ENCODE peak calls at places on chromosomes 3 and 15, in eight cellular contexts. C is ovary, J is fibroblast of lung, Q is Panc1, U is H1, R is right lobe of liver, G is astrocyte of the cerebellum, B is tibial nerve. Y is an unnamed sample.

GRCh38 chr3:193548406-193548805 is 6.3 kb downstream of the ATP13A4 start:
- DNase-seq in C (no peak), J (no peak), Q (no peak), U (no peak), R (no peak), G (no peak), B (no peak), Y (no peak)

GRCh38 chr3:101065962-101066361 is 72.7 kb upstream of the ABI3BP start:
- DNase-seq in C (no peak), J (peak; percentile 93), Q (no peak), U (no peak), R (no peak), G (peak; percentile 57), B (no peak), Y (peak; percentile 44)

GRCh38 chr3:175269394-175269793 is 410.3 kb downstream of the NAALADL2 start:
- DNase-seq in C (no peak), J (no peak), Q (no peak), U (no peak), R (no peak), G (no peak), B (no peak), Y (no peak)

GRCh38 chr3:15805756-15806266 is 8.0 kb upstream of the ANKRD28 start:
- DNase-seq in C (no peak), J (peak; percentile 80), Q (no peak), U (no peak), R (no peak), G (no peak), B (no peak), Y (no peak)

GRCh38 chr15:60907233-60907947 is 321.7 kb downstream of the RORA start:
- DNase-seq in C (no peak), J (no peak), Q (no peak), U (no peak), R (no peak), G (no peak), B (no peak), Y (no peak)

GRCh38 chr3:16448691-16449090 is 64.8 kb downstream of the RFTN1 start:
- DNase-seq in C (peak; percentile 85), J (peak; percentile 99), Q (no peak), U (no peak), R (no peak), G (peak; percentile 95), B (peak; percentile 48), Y (peak; percentile 83)

GRCh38 chr15:59995568-59996349 is 8.4 kb upstream of the FOXB1 start:
- DNase-seq in C (no peak), J (no peak), Q (no peak), U (peak; percentile 55), R (no peak), G (no peak), B (no peak), Y (no peak)

GRCh38 chr3:4850928-4851265 is 128.3 kb upstream of the BHLHE40 start:
- DNase-seq in C (no peak), J (no peak), Q (no peak), U (no peak), R (no peak), G (no peak), B (no peak), Y (no peak)

GRCh38 chr3:189567322-189567721 is 63.9 kb upstream of the TP63 start:
- DNase-seq in C (no peak), J (no peak), Q (no peak), U (no peak), R (no peak), G (no peak), B (no peak), Y (no peak)

GRCh38 chr3:106518516-106518915 is 649.7 kb upstream of the CBLB start:
- DNase-seq in C (no peak), J (peak; percentile 74), Q (no peak), U (no peak), R (no peak), G (peak; percentile 18), B (no peak), Y (no peak)

GRCh38 chr15:39502616-39503195 is 78.2 kb upstream of the THBS1 start:
- DNase-seq in C (no peak), J (peak; percentile 72), Q (no peak), U (no peak), R (no peak), G (no peak), B (no peak), Y (no peak)

GRCh38 chr15:68775671-68776476 is 44.8 kb downstream of the ANP32A start:
- DNase-seq in C (peak; percentile 88), J (peak; percentile 72), Q (no peak), U (peak; percentile 41), R (no peak), G (peak; percentile 54), B (peak; percentile 79), Y (no peak)

GRCh38 chr3:125203731-125204130 is 8.8 kb downstream of the SLC12A8 start:
- DNase-seq in C (no peak), J (no peak), Q (no peak), U (no peak), R (no peak), G (no peak), B (no peak), Y (no peak)

GRCh38 chr3:112364291-112364690 is 31.3 kb downstream of the CD200 start:
- DNase-seq in C (no peak), J (no peak), Q (no peak), U (no peak), R (no peak), G (no peak), B (no peak), Y (no peak)

GRCh38 chr3:64107154-64107553 is 83.9 kb upstream of the PSMD6 start:
- DNase-seq in C (no peak), J (no peak), Q (no peak), U (no peak), R (no peak), G (no peak), B (no peak), Y (no peak)

GRCh38 chr3:33433843-33434242 is 6.4 kb downstream of the UBP1 start:
- DNase-seq in C (no peak), J (peak; percentile 58), Q (no peak), U (no peak), R (no peak), G (no peak), B (no peak), Y (no peak)

GRCh38 chr15:51493892-51494291 is 128.7 kb downstream of the DMXL2 start:
- DNase-seq in C (no peak), J (peak; percentile 55), Q (no peak), U (no peak), R (no peak), G (no peak), B (no peak), Y (no peak)

GRCh38 chr3:33315826-33316225 is 38.6 kb downstream of the FBXL2 start:
- DNase-seq in C (no peak), J (peak; percentile 79), Q (no peak), U (no peak), R (no peak), G (peak; percentile 38), B (no peak), Y (no peak)

GRCh38 chr15:100879461-100880138 is at the start of gene ALDH1A3:
- DNase-seq in C (no peak), J (peak; percentile 70), Q (no peak), U (no peak), R (no peak), G (no peak), B (no peak), Y (no peak)

GRCh38 chr15:59649603-59650002 is 7.7 kb downstream of the GTF2A2 start:
- DNase-seq in C (no peak), J (no peak), Q (no peak), U (no peak), R (no peak), G (no peak), B (no peak), Y (no peak)

GRCh38 chr15:37058316-37058985 is 41.9 kb downstream of the MEIS2 start:
- DNase-seq in C (no peak), J (peak; percentile 51), Q (no peak), U (no peak), R (no peak), G (no peak), B (no peak), Y (no peak)

GRCh38 chr3:143750856-143751255 is 97.4 kb downstream of the SLC9A9 start:
- DNase-seq in C (no peak), J (no peak), Q (no peak), U (no peak), R (no peak), G (no peak), B (no peak), Y (no peak)

GRCh38 chr15:70035051-70035718 is 62.5 kb downstream of the TLE3 start:
- DNase-seq in C (peak; percentile 4), J (no peak), Q (no peak), U (no peak), R (no peak), G (no peak), B (no peak), Y (no peak)

DNA sequence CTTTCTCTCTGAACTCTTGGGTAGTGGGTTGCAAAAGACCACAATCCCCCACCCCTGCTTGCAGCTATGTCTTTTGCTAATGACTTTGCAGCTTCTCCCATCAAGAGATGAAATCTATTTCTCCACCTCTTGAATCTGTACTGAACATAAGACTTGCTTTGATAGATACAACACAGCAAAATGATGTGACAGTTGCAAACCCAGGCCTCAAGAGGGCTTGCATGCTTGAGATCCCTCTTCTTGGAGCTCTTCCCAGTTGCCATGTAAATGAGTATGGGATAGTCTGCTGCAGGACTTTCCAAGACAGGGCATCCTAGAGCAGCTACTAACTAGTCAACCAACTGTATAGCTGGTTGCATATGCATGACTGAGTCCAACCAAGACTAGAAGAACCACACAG is 783.6 kb downstream of the PDCD6IP start:
- DNase-seq in C (no peak), J (no peak), Q (no peak), U (no peak), R (no peak), G (no peak), B (no peak), Y (no peak)
- TF ChIP-seq CTCF in C (no peak), J (no peak), Q (no peak), U (no peak), R (no peak), G (no peak), B (no peak), Y (no peak)

DNA sequence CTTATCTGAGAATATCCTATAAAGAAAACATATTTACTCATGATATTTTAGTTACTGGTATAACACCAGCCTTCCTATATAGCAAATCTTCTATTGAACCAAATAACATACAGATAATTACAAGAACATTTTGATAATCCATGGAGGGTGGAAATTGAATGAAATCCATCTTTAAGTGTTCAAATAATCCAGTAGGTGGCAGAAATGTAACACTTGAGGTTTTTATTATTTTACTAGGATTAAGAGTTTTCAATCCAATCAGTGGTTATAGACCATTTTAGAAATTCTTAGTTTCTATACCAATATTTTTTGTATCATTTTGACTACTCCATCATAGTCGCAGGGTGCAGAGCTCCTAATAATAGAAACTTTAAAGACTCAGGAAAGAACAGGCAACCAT is 101.9 kb upstream of the KCNH8 start:
- DNase-seq in C (no peak), J (no peak), Q (no peak), U (no peak), R (no peak), G (no peak), B (no peak), Y (no peak)
- TF ChIP-seq CTCF in C (no peak), J (no peak), Q (peak; percentile 11), U (no peak), R (peak; percentile 31), G (no peak), B (no peak), Y (no peak)

GRCh38 chr3:131053021-131053420 is 26.3 kb downstream of the NEK11 start:
- DNase-seq in C (no peak), J (no peak), Q (no peak), U (no peak), R (no peak), G (peak; percentile 23), B (no peak), Y (no peak)
- TF ChIP-seq CTCF in C (no peak), J (no peak), Q (peak; percentile 65), U (no peak), R (peak; percentile 15), G (peak; percentile 34), B (no peak), Y (peak; percentile 21)

GRCh38 chr15:91980502-91981267 is 127.2 kb downstream of the SLCO3A1 start:
- DNase-seq in C (no peak), J (no peak), Q (no peak), U (no peak), R (no peak), G (no peak), B (no peak), Y (no peak)
- TF ChIP-seq CTCF in C (no peak), J (no peak), Q (no peak), U (no peak), R (no peak), G (no peak), B (no peak), Y (no peak)